ENCODE peak calls at places on chromosomes 2 and 18, in six cellular contexts. One of them, this sample, is unnamed.
A peak's percentile ranks its signal among the peaks of the same experiment; 100 is the strongest.

GRCh38 chr18:63266888-63267790 is 52.4 kb downstream of the BCL2 start:
- DNase-seq in posterior vena cava: no peak
- DNase-seq in MV-4-11: peak; percentile 30
- DNase-seq in mammary epithelial cell: no peak
- DNase-seq in MM.1S: no peak
- DNase-seq in HEK293T: no peak
- DNase-seq in this sample: no peak

GRCh38 chr18:23822590-23823385 is 133.5 kb downstream of the LAMA3 start:
- DNase-seq in mammary epithelial cell: peak; percentile 70
- DNase-seq in posterior vena cava: no peak
- DNase-seq in MM.1S: no peak
- DNase-seq in MV-4-11: no peak
- DNase-seq in HEK293T: no peak
- DNase-seq in this sample: peak; percentile 88

GRCh38 chr2:73516033-73516432 is 126.2 kb downstream of the NAT8 start:
- DNase-seq in HEK293T: no peak
- DNase-seq in mammary epithelial cell: peak; percentile 81
- DNase-seq in posterior vena cava: no peak
- DNase-seq in MM.1S: no peak
- DNase-seq in MV-4-11: no peak
- DNase-seq in this sample: no peak

GRCh38 chr18:63518178-63519012 is 23.8 kb upstream of the SERPINB12 start:
- DNase-seq in mammary epithelial cell: peak; percentile 64
- DNase-seq in MM.1S: peak; percentile 82
- DNase-seq in MV-4-11: peak; percentile 74
- DNase-seq in HEK293T: peak; percentile 40
- DNase-seq in posterior vena cava: no peak
- DNase-seq in this sample: peak; percentile 94

GRCh38 chr18:22032392-22032961 is 136.9 kb upstream of the GATA6 start:
- DNase-seq in MV-4-11: no peak
- DNase-seq in posterior vena cava: no peak
- DNase-seq in MM.1S: no peak
- DNase-seq in HEK293T: no peak
- DNase-seq in mammary epithelial cell: peak; percentile 97
- DNase-seq in this sample: peak; percentile 91

GRCh38 chr2:203871371-203871983 is 3.9 kb downstream of the CTLA4 start:
- DNase-seq in MM.1S: peak; percentile 74
- DNase-seq in HEK293T: no peak
- DNase-seq in mammary epithelial cell: no peak
- DNase-seq in posterior vena cava: no peak
- DNase-seq in MV-4-11: peak; percentile 94
- DNase-seq in this sample: no peak

GRCh38 chr2:113084249-113085000 is 16.7 kb downstream of the IL1F10 start:
- DNase-seq in HEK293T: no peak
- DNase-seq in MV-4-11: peak; percentile 32
- DNase-seq in mammary epithelial cell: peak; percentile 53
- DNase-seq in MM.1S: peak; percentile 31
- DNase-seq in posterior vena cava: no peak
- DNase-seq in this sample: peak; percentile 35

GRCh38 chr2:42922790-42923631 is 130.6 kb upstream of the HAAO start:
- DNase-seq in HEK293T: no peak
- DNase-seq in MV-4-11: no peak
- DNase-seq in posterior vena cava: no peak
- DNase-seq in mammary epithelial cell: peak; percentile 66
- DNase-seq in MM.1S: no peak
- DNase-seq in this sample: peak; percentile 81

GRCh38 chr18:26549103-26549485 is 741 bp upstream of the KCTD1 start:
- DNase-seq in MM.1S: peak; percentile 26
- DNase-seq in MV-4-11: no peak
- DNase-seq in HEK293T: peak; percentile 56
- DNase-seq in mammary epithelial cell: peak; percentile 79
- DNase-seq in posterior vena cava: no peak
- DNase-seq in this sample: peak; percentile 33

GRCh38 chr2:85234879-85235278 is 92.9 kb downstream of the TGOLN2 start:
- DNase-seq in MM.1S: no peak
- DNase-seq in mammary epithelial cell: no peak
- DNase-seq in HEK293T: no peak
- DNase-seq in MV-4-11: no peak
- DNase-seq in posterior vena cava: no peak
- DNase-seq in this sample: no peak

GRCh38 chr2:118973542-118973951 is 31.6 kb downstream of the MARCO start:
- DNase-seq in mammary epithelial cell: no peak
- DNase-seq in MM.1S: no peak
- DNase-seq in MV-4-11: peak; percentile 44
- DNase-seq in posterior vena cava: no peak
- DNase-seq in HEK293T: no peak
- DNase-seq in this sample: peak; percentile 58

GRCh38 chr2:216516730-216517350 is 18.2 kb downstream of the RPL37A start:
- DNase-seq in MV-4-11: peak; percentile 56
- DNase-seq in MM.1S: peak; percentile 20
- DNase-seq in mammary epithelial cell: peak; percentile 37
- DNase-seq in HEK293T: peak; percentile 48
- DNase-seq in posterior vena cava: no peak
- DNase-seq in this sample: peak; percentile 56

GRCh38 chr18:50836521-50836957 is 16.7 kb upstream of the MRO start:
- DNase-seq in HEK293T: no peak
- DNase-seq in MV-4-11: peak; percentile 78
- DNase-seq in mammary epithelial cell: peak; percentile 81
- DNase-seq in posterior vena cava: no peak
- DNase-seq in MM.1S: peak; percentile 38
- DNase-seq in this sample: no peak

GRCh38 chr2:218852911-218853667 is 6.5 kb upstream of the WNT6 start:
- DNase-seq in HEK293T: peak; percentile 66
- DNase-seq in MV-4-11: peak; percentile 51
- DNase-seq in mammary epithelial cell: peak; percentile 43
- DNase-seq in posterior vena cava: peak; percentile 85
- DNase-seq in MM.1S: peak; percentile 60
- DNase-seq in this sample: peak; percentile 37

GRCh38 chr2:86416126-86416525 is 25.0 kb upstream of the KDM3A start:
- DNase-seq in posterior vena cava: no peak
- DNase-seq in MM.1S: no peak
- DNase-seq in MV-4-11: peak; percentile 94
- DNase-seq in HEK293T: no peak
- DNase-seq in mammary epithelial cell: no peak
- DNase-seq in this sample: no peak

GRCh38 chr18:44035554-44035953 is 645.1 kb upstream of the SETBP1 start:
- DNase-seq in HEK293T: no peak
- DNase-seq in mammary epithelial cell: no peak
- DNase-seq in posterior vena cava: no peak
- DNase-seq in MV-4-11: peak; percentile 33
- DNase-seq in MM.1S: no peak
- DNase-seq in this sample: no peak

GRCh38 chr2:85903849-85904248 is 15.1 kb upstream of the ST3GAL5 start:
- DNase-seq in HEK293T: no peak
- DNase-seq in MM.1S: no peak
- DNase-seq in posterior vena cava: no peak
- DNase-seq in MV-4-11: no peak
- DNase-seq in mammary epithelial cell: no peak
- DNase-seq in this sample: no peak

GRCh38 chr18:68922392-68922791 is 124.5 kb downstream of the CCDC102B start:
- DNase-seq in MM.1S: no peak
- DNase-seq in mammary epithelial cell: peak; percentile 92
- DNase-seq in HEK293T: no peak
- DNase-seq in MV-4-11: no peak
- DNase-seq in posterior vena cava: no peak
- DNase-seq in this sample: no peak

GRCh38 chr2:35978218-35978617 is 377.4 kb upstream of the CRIM1 start:
- DNase-seq in mammary epithelial cell: no peak
- DNase-seq in MV-4-11: no peak
- DNase-seq in posterior vena cava: no peak
- DNase-seq in MM.1S: peak; percentile 64
- DNase-seq in HEK293T: no peak
- DNase-seq in this sample: no peak

GRCh38 chr2:40394597-40394996 is 57.3 kb downstream of the SLC8A1 start:
- DNase-seq in MM.1S: no peak
- DNase-seq in mammary epithelial cell: no peak
- DNase-seq in MV-4-11: peak; percentile 69
- DNase-seq in posterior vena cava: no peak
- DNase-seq in HEK293T: no peak
- DNase-seq in this sample: no peak

GRCh38 chr2:65227035-65227470 is 578 bp upstream of the ACTR2 start:
- DNase-seq in mammary epithelial cell: peak; percentile 29
- DNase-seq in posterior vena cava: no peak
- DNase-seq in HEK293T: no peak
- DNase-seq in MM.1S: peak; percentile 33
- DNase-seq in MV-4-11: peak; percentile 16
- DNase-seq in this sample: peak; percentile 29

GRCh38 chr2:238239552-238239871 is 326 bp downstream of the HES6 start:
- DNase-seq in HEK293T: peak; percentile 19
- DNase-seq in mammary epithelial cell: no peak
- DNase-seq in MV-4-11: no peak
- DNase-seq in MM.1S: peak; percentile 40
- DNase-seq in posterior vena cava: no peak
- DNase-seq in this sample: no peak

GRCh38 chr18:48766025-48766424 is 184.7 kb downstream of the SMAD7 start:
- DNase-seq in posterior vena cava: no peak
- DNase-seq in HEK293T: no peak
- DNase-seq in MM.1S: no peak
- DNase-seq in MV-4-11: no peak
- DNase-seq in mammary epithelial cell: no peak
- DNase-seq in this sample: no peak

GRCh38 chr2:85733121-85733960 is 20.4 kb upstream of the ATOH8 start:
- DNase-seq in HEK293T: no peak
- DNase-seq in MV-4-11: no peak
- DNase-seq in mammary epithelial cell: no peak
- DNase-seq in posterior vena cava: no peak
- DNase-seq in MM.1S: no peak
- DNase-seq in this sample: no peak

GRCh38 chr2:53233759-53234547 is 533.7 kb upstream of the CHAC2 start:
- DNase-seq in MM.1S: no peak
- DNase-seq in HEK293T: no peak
- DNase-seq in posterior vena cava: no peak
- DNase-seq in mammary epithelial cell: no peak
- DNase-seq in MV-4-11: no peak
- DNase-seq in this sample: no peak

GRCh38 chr2:229335877-229336346 is 64.8 kb upstream of the PID1 start:
- DNase-seq in MV-4-11: no peak
- DNase-seq in mammary epithelial cell: no peak
- DNase-seq in posterior vena cava: no peak
- DNase-seq in MM.1S: no peak
- DNase-seq in HEK293T: no peak
- DNase-seq in this sample: no peak

GRCh38 chr2:127611076-127611925 is 34.7 kb upstream of the GPR17 start:
- DNase-seq in MV-4-11: no peak
- DNase-seq in MM.1S: no peak
- DNase-seq in mammary epithelial cell: no peak
- DNase-seq in posterior vena cava: peak; percentile 68
- DNase-seq in HEK293T: no peak
- DNase-seq in this sample: no peak

GRCh38 chr18:70464343-70465114 is 175.7 kb downstream of the SOCS6 start:
- DNase-seq in MM.1S: peak; percentile 65
- DNase-seq in mammary epithelial cell: peak; percentile 40
- DNase-seq in HEK293T: peak; percentile 62
- DNase-seq in MV-4-11: peak; percentile 72
- DNase-seq in posterior vena cava: peak; percentile 90
- DNase-seq in this sample: peak; percentile 61

GRCh38 chr2:144950874-144951560 is 431.1 kb upstream of the ZEB2 start:
- DNase-seq in MM.1S: no peak
- DNase-seq in mammary epithelial cell: peak; percentile 95
- DNase-seq in HEK293T: no peak
- DNase-seq in MV-4-11: no peak
- DNase-seq in posterior vena cava: no peak
- DNase-seq in this sample: peak; percentile 11

GRCh38 chr2:144515694-144516416 is 4.1 kb downstream of the ZEB2 start:
- DNase-seq in MM.1S: no peak
- DNase-seq in MV-4-11: peak; percentile 52
- DNase-seq in posterior vena cava: peak; percentile 89
- DNase-seq in mammary epithelial cell: no peak
- DNase-seq in HEK293T: no peak
- DNase-seq in this sample: no peak

GRCh38 chr2:231199219-231199618 is 788 bp downstream of the ARMC9 start:
- DNase-seq in MM.1S: no peak
- DNase-seq in posterior vena cava: no peak
- DNase-seq in mammary epithelial cell: peak; percentile 51
- DNase-seq in HEK293T: no peak
- DNase-seq in MV-4-11: no peak
- DNase-seq in this sample: no peak

GRCh38 chr18:50687491-50687890 is 127.6 kb downstream of the MAPK4 start:
- DNase-seq in HEK293T: no peak
- DNase-seq in MV-4-11: no peak
- DNase-seq in mammary epithelial cell: no peak
- DNase-seq in MM.1S: no peak
- DNase-seq in posterior vena cava: peak; percentile 64
- DNase-seq in this sample: no peak

GRCh38 chr2:63814114-63814513 is 27.6 kb upstream of the UGP2 start:
- DNase-seq in HEK293T: no peak
- DNase-seq in posterior vena cava: no peak
- DNase-seq in mammary epithelial cell: peak; percentile 17
- DNase-seq in MM.1S: no peak
- DNase-seq in MV-4-11: no peak
- DNase-seq in this sample: no peak

GRCh38 chr2:129055829-129056228 is 737.2 kb upstream of the HS6ST1 start:
- DNase-seq in MM.1S: no peak
- DNase-seq in HEK293T: no peak
- DNase-seq in MV-4-11: no peak
- DNase-seq in posterior vena cava: no peak
- DNase-seq in mammary epithelial cell: peak; percentile 21
- DNase-seq in this sample: no peak

GRCh38 chr2:174635747-174636399 is 38.3 kb upstream of the WIPF1 start:
- DNase-seq in MM.1S: no peak
- DNase-seq in HEK293T: no peak
- DNase-seq in posterior vena cava: no peak
- DNase-seq in mammary epithelial cell: no peak
- DNase-seq in MV-4-11: no peak
- DNase-seq in this sample: no peak

GRCh38 chr2:188524519-188525113 is 232.9 kb downstream of the GULP1 start:
- DNase-seq in HEK293T: peak; percentile 19
- DNase-seq in MV-4-11: peak; percentile 39
- DNase-seq in posterior vena cava: no peak
- DNase-seq in mammary epithelial cell: peak; percentile 28
- DNase-seq in MM.1S: peak; percentile 46
- DNase-seq in this sample: peak; percentile 78

This sample was measured in trophoblast cell.